ENCODE peak calls at places on chromosome 18, in ten cellular contexts. One of them, this sample, is unnamed.

GRCh38 chr18:50494569-50494968 is 65.3 kb upstream of the MAPK4 start:
- DNase-seq in uterus: no peak
- DNase-seq in neural progenitor cell: no peak
- DNase-seq in IMR-90: no peak
- DNase-seq in adrenal gland: no peak
- DNase-seq in CD8-positive, alpha-beta T cell: no peak
- DNase-seq in sigmoid colon: no peak
- DNase-seq in cardiac muscle cell: no peak
- DNase-seq in heart right ventricle: no peak
- DNase-seq in WERI-Rb-1: no peak
- DNase-seq in this sample: no peak

GRCh38 chr18:5475252-5475651 is 68.5 kb downstream of the EPB41L3 start:
- DNase-seq in uterus: no peak
- DNase-seq in neural progenitor cell: no peak
- DNase-seq in IMR-90: no peak
- DNase-seq in adrenal gland: no peak
- DNase-seq in CD8-positive, alpha-beta T cell: no peak
- DNase-seq in sigmoid colon: peak; percentile 70
- DNase-seq in cardiac muscle cell: peak; percentile 41
- DNase-seq in heart right ventricle: no peak
- DNase-seq in WERI-Rb-1: no peak
- DNase-seq in this sample: no peak

GRCh38 chr18:25229080-25229479 is 122.9 kb downstream of the ZNF521 start:
- DNase-seq in uterus: peak; percentile 55
- DNase-seq in neural progenitor cell: no peak
- DNase-seq in IMR-90: peak; percentile 81
- DNase-seq in adrenal gland: peak; percentile 31
- DNase-seq in CD8-positive, alpha-beta T cell: no peak
- DNase-seq in sigmoid colon: no peak
- DNase-seq in cardiac muscle cell: peak; percentile 80
- DNase-seq in heart right ventricle: peak; percentile 42
- DNase-seq in WERI-Rb-1: no peak
- DNase-seq in this sample: no peak

GRCh38 chr18:34352385-34353163 is 127.9 kb upstream of the NOL4 start:
- DNase-seq in uterus: no peak
- DNase-seq in neural progenitor cell: peak; percentile 10
- DNase-seq in IMR-90: no peak
- DNase-seq in adrenal gland: no peak
- DNase-seq in CD8-positive, alpha-beta T cell: no peak
- DNase-seq in sigmoid colon: no peak
- DNase-seq in cardiac muscle cell: no peak
- DNase-seq in heart right ventricle: no peak
- DNase-seq in WERI-Rb-1: no peak
- DNase-seq in this sample: no peak

GRCh38 chr18:67483237-67483636 is 33.3 kb downstream of the DSEL start:
- DNase-seq in uterus: no peak
- DNase-seq in neural progenitor cell: peak; percentile 12
- DNase-seq in IMR-90: no peak
- DNase-seq in adrenal gland: no peak
- DNase-seq in CD8-positive, alpha-beta T cell: no peak
- DNase-seq in sigmoid colon: no peak
- DNase-seq in cardiac muscle cell: no peak
- DNase-seq in heart right ventricle: no peak
- DNase-seq in WERI-Rb-1: no peak
- DNase-seq in this sample: no peak

GRCh38 chr18:65897292-65897691 is 146.5 kb downstream of the CDH7 start:
- DNase-seq in uterus: no peak
- DNase-seq in neural progenitor cell: no peak
- DNase-seq in IMR-90: no peak
- DNase-seq in adrenal gland: no peak
- DNase-seq in CD8-positive, alpha-beta T cell: no peak
- DNase-seq in sigmoid colon: no peak
- DNase-seq in cardiac muscle cell: no peak
- DNase-seq in heart right ventricle: no peak
- DNase-seq in WERI-Rb-1: no peak
- DNase-seq in this sample: no peak

GRCh38 chr18:25223899-25224607 is 127.9 kb downstream of the ZNF521 start:
- DNase-seq in uterus: no peak
- DNase-seq in neural progenitor cell: no peak
- DNase-seq in IMR-90: no peak
- DNase-seq in adrenal gland: no peak
- DNase-seq in CD8-positive, alpha-beta T cell: no peak
- DNase-seq in sigmoid colon: no peak
- DNase-seq in cardiac muscle cell: no peak
- DNase-seq in heart right ventricle: no peak
- DNase-seq in WERI-Rb-1: no peak
- DNase-seq in this sample: no peak

GRCh38 chr18:77127769-77128671 is 4.6 kb downstream of the MBP start:
- DNase-seq in uterus: peak; percentile 66
- DNase-seq in neural progenitor cell: no peak
- DNase-seq in IMR-90: peak; percentile 89
- DNase-seq in adrenal gland: no peak
- DNase-seq in CD8-positive, alpha-beta T cell: peak; percentile 38
- DNase-seq in sigmoid colon: peak; percentile 73
- DNase-seq in cardiac muscle cell: peak; percentile 90
- DNase-seq in heart right ventricle: peak; percentile 40
- DNase-seq in WERI-Rb-1: no peak
- DNase-seq in this sample: peak; percentile 58

GRCh38 chr18:59085797-59086196 is 53.9 kb upstream of the SEC11C start:
- DNase-seq in uterus: no peak
- DNase-seq in neural progenitor cell: no peak
- DNase-seq in IMR-90: peak; percentile 70
- DNase-seq in adrenal gland: no peak
- DNase-seq in CD8-positive, alpha-beta T cell: no peak
- DNase-seq in sigmoid colon: no peak
- DNase-seq in cardiac muscle cell: peak; percentile 66
- DNase-seq in heart right ventricle: no peak
- DNase-seq in WERI-Rb-1: no peak
- DNase-seq in this sample: no peak

GRCh38 chr18:4248686-4249085 is 206.4 kb downstream of the DLGAP1 start:
- DNase-seq in uterus: no peak
- DNase-seq in neural progenitor cell: no peak
- DNase-seq in IMR-90: no peak
- DNase-seq in adrenal gland: no peak
- DNase-seq in CD8-positive, alpha-beta T cell: no peak
- DNase-seq in sigmoid colon: no peak
- DNase-seq in cardiac muscle cell: no peak
- DNase-seq in heart right ventricle: no peak
- DNase-seq in WERI-Rb-1: no peak
- DNase-seq in this sample: no peak

GRCh38 chr18:33051397-33051796 is 278.6 kb upstream of the KLHL14 start:
- DNase-seq in uterus: no peak
- DNase-seq in neural progenitor cell: no peak
- DNase-seq in IMR-90: no peak
- DNase-seq in adrenal gland: no peak
- DNase-seq in CD8-positive, alpha-beta T cell: no peak
- DNase-seq in sigmoid colon: no peak
- DNase-seq in cardiac muscle cell: no peak
- DNase-seq in heart right ventricle: no peak
- DNase-seq in WERI-Rb-1: no peak
- DNase-seq in this sample: no peak

GRCh38 chr18:38651736-38652135 is 1086.1 kb upstream of the CELF4 start:
- DNase-seq in uterus: no peak
- DNase-seq in neural progenitor cell: no peak
- DNase-seq in IMR-90: no peak
- DNase-seq in adrenal gland: no peak
- DNase-seq in CD8-positive, alpha-beta T cell: no peak
- DNase-seq in sigmoid colon: no peak
- DNase-seq in cardiac muscle cell: no peak
- DNase-seq in heart right ventricle: no peak
- DNase-seq in WERI-Rb-1: no peak
- DNase-seq in this sample: no peak

GRCh38 chr18:37544196-37544595 is 21.4 kb downstream of the CELF4 start:
- DNase-seq in uterus: no peak
- DNase-seq in neural progenitor cell: peak; percentile 77
- DNase-seq in IMR-90: no peak
- DNase-seq in adrenal gland: no peak
- DNase-seq in CD8-positive, alpha-beta T cell: no peak
- DNase-seq in sigmoid colon: no peak
- DNase-seq in cardiac muscle cell: no peak
- DNase-seq in heart right ventricle: no peak
- DNase-seq in WERI-Rb-1: no peak
- DNase-seq in this sample: no peak

GRCh38 chr18:1760901-1761300 is 810.4 kb downstream of the METTL4 start:
- DNase-seq in uterus: no peak
- DNase-seq in neural progenitor cell: no peak
- DNase-seq in IMR-90: no peak
- DNase-seq in adrenal gland: no peak
- DNase-seq in CD8-positive, alpha-beta T cell: no peak
- DNase-seq in sigmoid colon: no peak
- DNase-seq in cardiac muscle cell: no peak
- DNase-seq in heart right ventricle: no peak
- DNase-seq in WERI-Rb-1: no peak
- DNase-seq in this sample: no peak

DNA sequence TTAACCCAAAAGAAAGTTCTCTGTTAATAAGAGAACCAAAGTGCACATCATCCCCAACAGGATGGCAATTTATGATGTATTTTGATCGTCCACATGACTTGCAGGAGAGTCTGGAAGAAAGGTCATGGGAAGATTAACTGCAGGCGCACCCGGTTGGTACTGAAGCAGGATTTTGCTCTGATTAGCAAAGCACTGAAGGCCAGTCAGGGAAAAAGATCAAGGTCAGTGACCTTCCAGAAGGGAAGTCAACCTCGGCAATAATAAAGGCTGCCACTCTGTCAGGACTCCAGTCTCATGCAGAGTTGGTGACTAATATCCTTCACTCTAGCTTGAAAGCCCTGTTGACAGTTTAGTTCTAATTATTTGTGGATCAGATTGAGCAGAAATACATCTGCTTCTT is 432.7 kb upstream of the RAB12 start:
- DNase-seq in uterus: no peak
- DNase-seq in neural progenitor cell: no peak
- DNase-seq in IMR-90: no peak
- DNase-seq in adrenal gland: peak; percentile 33
- DNase-seq in CD8-positive, alpha-beta T cell: no peak
- DNase-seq in sigmoid colon: no peak
- DNase-seq in cardiac muscle cell: no peak
- DNase-seq in heart right ventricle: no peak
- DNase-seq in WERI-Rb-1: peak; percentile 19
- DNase-seq in this sample: no peak
- H3K27ac ChIP-seq in uterus: no peak overlapping the region
- H3K27ac ChIP-seq in neural progenitor cell: no peak overlapping the region
- H3K27ac ChIP-seq in IMR-90: no peak overlapping the region
- H3K27ac ChIP-seq in adrenal gland: peak overlapping the region; percentile 69
- H3K27ac ChIP-seq in CD8-positive, alpha-beta T cell: no peak overlapping the region
- H3K27ac ChIP-seq in sigmoid colon: peak overlapping the region; percentile 44
- H3K27ac ChIP-seq in cardiac muscle cell: peak overlapping the region; percentile 76
- H3K27ac ChIP-seq in heart right ventricle: peak overlapping the region; percentile 59
- H3K27ac ChIP-seq in WERI-Rb-1: no peak overlapping the region
- H3K27ac ChIP-seq in this sample: no peak overlapping the region

GRCh38 chr18:35508746-35509338 is 11.1 kb upstream of the INO80C start:
- DNase-seq in uterus: no peak
- DNase-seq in neural progenitor cell: peak; percentile 79
- DNase-seq in IMR-90: no peak
- DNase-seq in adrenal gland: no peak
- DNase-seq in CD8-positive, alpha-beta T cell: no peak
- DNase-seq in sigmoid colon: no peak
- DNase-seq in cardiac muscle cell: no peak
- DNase-seq in heart right ventricle: no peak
- DNase-seq in WERI-Rb-1: no peak
- DNase-seq in this sample: no peak
- H3K4me3 ChIP-seq in uterus: no peak overlapping the region
- H3K4me3 ChIP-seq in neural progenitor cell: no peak overlapping the region
- H3K4me3 ChIP-seq in IMR-90: no peak overlapping the region
- H3K4me3 ChIP-seq in adrenal gland: no peak overlapping the region
- H3K4me3 ChIP-seq in CD8-positive, alpha-beta T cell: no peak overlapping the region
- H3K4me3 ChIP-seq in sigmoid colon: no peak overlapping the region
- H3K4me3 ChIP-seq in cardiac muscle cell: no peak overlapping the region
- H3K4me3 ChIP-seq in heart right ventricle: no peak overlapping the region
- H3K4me3 ChIP-seq in WERI-Rb-1: no peak overlapping the region
- H3K4me3 ChIP-seq in this sample: no peak overlapping the region

GRCh38 chr18:68701353-68701752 is 13.6 kb downstream of the TMX3 start:
- DNase-seq in uterus: no peak
- DNase-seq in neural progenitor cell: no peak
- DNase-seq in IMR-90: no peak
- DNase-seq in adrenal gland: no peak
- DNase-seq in CD8-positive, alpha-beta T cell: no peak
- DNase-seq in sigmoid colon: no peak
- DNase-seq in cardiac muscle cell: no peak
- DNase-seq in heart right ventricle: no peak
- DNase-seq in WERI-Rb-1: no peak
- DNase-seq in this sample: no peak
- H3K36me3 ChIP-seq in uterus: peaks cover 2% of the 10 kb centered on the region
- H3K36me3 ChIP-seq in neural progenitor cell: peaks cover 34% of the 10 kb centered on the region
- H3K36me3 ChIP-seq in IMR-90: peaks cover 20% of the 10 kb centered on the region
- H3K36me3 ChIP-seq in adrenal gland: no peaks in the 10 kb centered on the region
- H3K36me3 ChIP-seq in CD8-positive, alpha-beta T cell: peaks cover 8% of the 10 kb centered on the region
- H3K36me3 ChIP-seq in sigmoid colon: peaks cover 24% of the 10 kb centered on the region
- H3K36me3 ChIP-seq in cardiac muscle cell: peaks cover 19% of the 10 kb centered on the region
- H3K36me3 ChIP-seq in heart right ventricle: peaks cover 10% of the 10 kb centered on the region
- H3K36me3 ChIP-seq in WERI-Rb-1: peaks cover 4% of the 10 kb centered on the region
- H3K36me3 ChIP-seq in this sample: peaks cover 26% of the 10 kb centered on the region

DNA sequence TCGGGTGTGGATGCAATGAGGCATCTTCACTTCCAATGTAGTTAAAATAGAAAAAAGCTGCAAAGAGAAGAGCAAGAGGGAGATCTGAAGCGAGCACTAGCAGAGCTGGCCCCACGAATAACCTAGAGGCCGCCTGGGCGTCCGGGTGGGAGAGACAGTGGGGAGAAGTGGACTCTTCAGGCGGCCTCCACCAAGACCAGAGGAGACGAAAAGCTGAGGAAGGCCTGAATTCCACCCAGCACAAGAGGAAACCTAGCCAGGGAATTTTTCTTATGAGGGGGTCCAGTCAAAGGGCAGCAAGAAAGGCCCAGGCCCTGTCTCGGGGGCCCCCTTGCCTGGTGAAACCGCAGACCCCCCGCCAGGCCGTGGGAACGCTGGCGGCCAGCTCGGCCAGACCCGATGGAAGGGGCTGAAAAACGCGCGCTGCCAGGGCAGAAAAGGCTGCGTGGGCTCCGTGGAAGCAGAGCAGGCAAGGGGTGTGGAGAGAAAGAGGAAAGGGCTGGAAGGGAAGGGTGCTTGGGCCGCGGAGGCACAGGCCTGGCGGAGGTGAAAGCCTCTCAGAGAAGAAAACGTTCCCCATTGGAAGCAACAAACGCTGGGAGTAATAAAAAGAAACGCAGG is 69.2 kb downstream of the KCTD1 start:
- DNase-seq in uterus: no peak
- DNase-seq in neural progenitor cell: peak; percentile 55
- DNase-seq in IMR-90: no peak
- DNase-seq in adrenal gland: no peak
- DNase-seq in CD8-positive, alpha-beta T cell: no peak
- DNase-seq in sigmoid colon: no peak
- DNase-seq in cardiac muscle cell: no peak
- DNase-seq in heart right ventricle: no peak
- DNase-seq in WERI-Rb-1: no peak
- DNase-seq in this sample: no peak
- H3K27ac ChIP-seq in uterus: peak overlapping the region; percentile 74
- H3K27ac ChIP-seq in neural progenitor cell: no peak overlapping the region
- H3K27ac ChIP-seq in IMR-90: peak overlapping the region; percentile 46
- H3K27ac ChIP-seq in adrenal gland: no peak overlapping the region
- H3K27ac ChIP-seq in CD8-positive, alpha-beta T cell: no peak overlapping the region
- H3K27ac ChIP-seq in sigmoid colon: no peak overlapping the region
- H3K27ac ChIP-seq in cardiac muscle cell: no peak overlapping the region
- H3K27ac ChIP-seq in heart right ventricle: no peak overlapping the region
- H3K27ac ChIP-seq in WERI-Rb-1: no peak overlapping the region
- H3K27ac ChIP-seq in this sample: peak overlapping the region; percentile 39

GRCh38 chr18:47262397-47263196 is 11.1 kb upstream of the SKOR2 start:
- DNase-seq in uterus: no peak
- DNase-seq in neural progenitor cell: peak; percentile 33
- DNase-seq in IMR-90: no peak
- DNase-seq in adrenal gland: no peak
- DNase-seq in CD8-positive, alpha-beta T cell: no peak
- DNase-seq in sigmoid colon: no peak
- DNase-seq in cardiac muscle cell: no peak
- DNase-seq in heart right ventricle: no peak
- DNase-seq in WERI-Rb-1: no peak
- DNase-seq in this sample: no peak
- H3K4me3 ChIP-seq in uterus: no peak overlapping the region
- H3K4me3 ChIP-seq in neural progenitor cell: peak overlapping the region; percentile 73
- H3K4me3 ChIP-seq in IMR-90: no peak overlapping the region
- H3K4me3 ChIP-seq in adrenal gland: no peak overlapping the region
- H3K4me3 ChIP-seq in CD8-positive, alpha-beta T cell: no peak overlapping the region
- H3K4me3 ChIP-seq in sigmoid colon: no peak overlapping the region
- H3K4me3 ChIP-seq in cardiac muscle cell: no peak overlapping the region
- H3K4me3 ChIP-seq in heart right ventricle: no peak overlapping the region
- H3K4me3 ChIP-seq in WERI-Rb-1: no peak overlapping the region
- H3K4me3 ChIP-seq in this sample: peak overlapping the region; percentile 26